ENCODE peak calls at places on chromosomes 4 and X, in six cellular contexts. T is progenitor cell of endocrine pancreas; Y is NCI-H446 treated with DMSO at 0.1 percent for 48 hours; I is astrocyte of the spinal cord; K is endodermal cell; E is stimulated activated naive CD8-positive, alpha-beta T cell treated with anti-CD3 and anti-CD28 coated beads, Interleukin-15, amount 100 ng/mL, for 72 hours. F is an unnamed sample.

GRCh38 chr4:183797041-183797444 is 108.1 kb upstream of the STOX2 start:
- DNase-seq in T (peak; percentile 35), I (no peak), E (no peak), K (no peak), Y (no peak), F (no peak)

GRCh38 chr4:73668806-73669205 is 48.6 kb upstream of the RASSF6 start:
- DNase-seq in Y (no peak), T (no peak), K (no peak), I (peak; percentile 37), E (no peak), F (no peak)

GRCh38 chr4:185524888-185525863 is 10.1 kb downstream of the PDLIM3 start:
- DNase-seq in E (no peak), K (no peak), I (no peak), T (no peak), Y (no peak), F (no peak)

GRCh38 chr4:77095101-77095826 is 19.5 kb upstream of the CCNI start:
- DNase-seq in K (peak; percentile 91), Y (peak; percentile 35), T (peak; percentile 19), I (peak; percentile 63), E (peak; percentile 67), F (peak; percentile 58)

GRCh38 chr4:85603437-85604336 is 128.7 kb downstream of the ARHGAP24 start:
- DNase-seq in T (no peak), K (no peak), Y (no peak), I (peak; percentile 19), E (no peak), F (no peak)

GRCh38 chrX:114842181-114842580 is 175.2 kb downstream of the IL13RA2 start:
- DNase-seq in E (no peak), Y (no peak), T (no peak), I (no peak), K (no peak), F (no peak)

GRCh38 chrX:153651540-153652079 is 4.6 kb downstream of the DUSP9 start:
- DNase-seq in T (no peak), I (no peak), E (no peak), K (peak; percentile 67), Y (no peak), F (no peak)

GRCh38 chrX:24282381-24283121 is 31.3 kb downstream of the SUPT20HL2 start:
- DNase-seq in I (peak; percentile 31), K (peak; percentile 63), E (no peak), Y (no peak), T (no peak), F (no peak)

GRCh38 chr4:158121203-158121586 is 51.6 kb downstream of the GASK1B start:
- DNase-seq in I (peak; percentile 94), K (no peak), T (no peak), E (no peak), Y (peak; percentile 9), F (no peak)

GRCh38 chr4:150126880-150127236 is 48.6 kb downstream of the DCLK2 start:
- DNase-seq in T (no peak), Y (no peak), E (no peak), I (peak; percentile 76), K (no peak), F (no peak)

GRCh38 chrX:80667967-80668366 is 141.7 kb downstream of the BRWD3 start:
- DNase-seq in Y (no peak), K (no peak), I (no peak), E (no peak), T (no peak), F (no peak)

GRCh38 chrX:153934473-153935325 is at the start of gene NAA10:
- DNase-seq in I (peak; percentile 63), K (peak; percentile 83), E (peak; percentile 55), Y (peak; percentile 17), T (peak; percentile 58), F (peak; percentile 61)

GRCh38 chr4:4950891-4951290 is 68.4 kb downstream of the CYTL1 start:
- DNase-seq in Y (no peak), K (no peak), T (no peak), E (no peak), I (no peak), F (no peak)

GRCh38 chrX:123215397-123216089 is 31.5 kb downstream of the GRIA3 start:
- DNase-seq in Y (no peak), I (no peak), E (no peak), K (no peak), T (no peak), F (no peak)

GRCh38 chr4:27711041-27711440 is 850.4 kb downstream of the STIM2 start:
- DNase-seq in Y (no peak), K (no peak), E (no peak), T (no peak), I (no peak), F (no peak)

GRCh38 chr4:172356002-172356401 is 542.8 kb downstream of the GALNTL6 start:
- DNase-seq in E (no peak), I (peak; percentile 23), T (no peak), K (no peak), Y (no peak), F (no peak)

GRCh38 chrX:85017721-85018120 is 14.0 kb downstream of the APOOL start:
- DNase-seq in K (no peak), T (no peak), Y (no peak), I (peak; percentile 54), E (no peak), F (no peak)

GRCh38 chrX:69309074-69309792 is 144.0 kb upstream of the PJA1 start:
- DNase-seq in I (no peak), E (no peak), K (peak; percentile 21), T (no peak), Y (no peak), F (no peak)

GRCh38 chr4:165009493-165010227 is 22.1 kb upstream of the TRIM60 start:
- DNase-seq in I (no peak), K (no peak), T (no peak), E (peak; percentile 70), Y (no peak), F (no peak)

GRCh38 chrX:150763810-150764209 is 70.6 kb downstream of the MTMR1 start:
- DNase-seq in Y (no peak), K (peak; percentile 57), E (no peak), T (no peak), I (no peak), F (no peak)

GRCh38 chr4:106763044-106763443 is 273.1 kb downstream of the DKK2 start:
- DNase-seq in E (no peak), Y (peak; percentile 72), I (peak; percentile 18), K (peak; percentile 46), T (no peak), F (no peak)

GRCh38 chr4:76809594-76810305 is 88.2 kb downstream of the SOWAHB start:
- DNase-seq in T (no peak), E (no peak), K (peak; percentile 57), I (no peak), Y (no peak), F (no peak)

GRCh38 chr4:110483516-110483915 is 7.6 kb downstream of the ENPEP start:
- DNase-seq in I (no peak), Y (no peak), K (no peak), T (no peak), E (no peak), F (no peak)

GRCh38 chrX:1502241-1502640 is 34.7 kb downstream of the P2RY8 start:
- DNase-seq in E (no peak), T (no peak), I (no peak), Y (no peak), K (no peak), F (peak; percentile 86)

GRCh38 chr4:3335982-3336381 is 43.2 kb downstream of the RGS12 start:
- DNase-seq in K (peak; percentile 31), I (no peak), E (no peak), Y (no peak), T (no peak), F (no peak)

GRCh38 chrX:68307767-68308166 is 125.5 kb downstream of the OPHN1 start:
- DNase-seq in Y (no peak), T (no peak), K (no peak), I (peak; percentile 84), E (no peak), F (no peak)

GRCh38 chr4:125244848-125245450 is 69.8 kb upstream of the FAT4 start:
- DNase-seq in I (peak; percentile 51), E (no peak), Y (no peak), K (no peak), T (no peak), F (no peak)

GRCh38 chr4:88613417-88613875 is 21.2 kb downstream of the HERC3 start:
- DNase-seq in K (no peak), Y (no peak), E (peak; percentile 39), I (peak; percentile 32), T (no peak), F (no peak)

GRCh38 chrX:139931646-139932076 is 1.2 kb downstream of the ATP11C start:
- DNase-seq in K (peak; percentile 53), T (peak; percentile 25), I (no peak), E (peak; percentile 25), Y (no peak), F (peak; percentile 1)

GRCh38 chr4:155025762-155026457 is 182.5 kb upstream of the NPY2R start:
- DNase-seq in Y (no peak), T (peak; percentile 43), I (peak; percentile 33), K (peak; percentile 94), E (peak; percentile 19), F (peak; percentile 0)

GRCh38 chrX:102835504-102836146 is 101.4 kb upstream of the RAB40AL start:
- DNase-seq in I (peak; percentile 46), E (no peak), K (peak; percentile 76), Y (no peak), T (no peak), F (no peak)

GRCh38 chr4:3342182-3342854 is 49.5 kb downstream of the RGS12 start:
- DNase-seq in K (no peak), T (no peak), I (peak; percentile 81), E (no peak), Y (no peak), F (no peak)

GRCh38 chrX:84737471-84737871 is 235.2 kb upstream of the HDX start:
- DNase-seq in I (no peak), K (no peak), Y (no peak), T (no peak), E (no peak), F (no peak)

GRCh38 chrX:138745215-138745614 is 33.7 kb upstream of the FGF13 start:
- DNase-seq in I (peak; percentile 45), E (no peak), Y (no peak), K (peak; percentile 64), T (peak; percentile 30), F (peak; percentile 9)

GRCh38 chr4:26088433-26088928 is 174.5 kb downstream of the SMIM20 start:
- DNase-seq in T (no peak), E (peak; percentile 66), Y (no peak), I (peak; percentile 41), K (no peak), F (peak; percentile 59)

GRCh38 chrX:74286950-74287349 is 17.0 kb upstream of the ZCCHC13 start:
- DNase-seq in T (no peak), K (no peak), E (no peak), Y (no peak), I (peak; percentile 32), F (no peak)